ENCODE peak calls at places on chromosomes 4 and X, in nine cellular contexts. S is endothelial cell; G is CD8-positive, alpha-beta memory T cell; K is lower leg skin; Z is left ventricle myocardium inferior; U is dorsolateral prefrontal cortex; L is cardiac fibroblast; X is amniotic epithelial cell; O is kidney epithelial cell. Q is an unnamed sample.

GRCh38 chr4:123562994-123563745 is 166.6 kb downstream of the SPRY1 start:
- DNase-seq in S (no peak), G (no peak), K (no peak), Z (no peak), U (no peak), L (peak), X (peak), O (no peak), Q (no peak)

GRCh38 chrX:85111347-85111746 is 107.7 kb downstream of the APOOL start:
- DNase-seq in S (no peak), G (no peak), K (no peak), Z (no peak), U (no peak), L (peak), X (no peak), O (no peak), Q (peak)

GRCh38 chr4:61445374-61446063 is 245.4 kb downstream of the ADGRL3 start:
- DNase-seq in S (no peak), G (no peak), K (no peak), Z (no peak), U (no peak), L (no peak), X (no peak), O (no peak), Q (no peak)

GRCh38 chr4:182306792-182307507 is 63.7 kb downstream of the TENM3 start:
- DNase-seq in S (no peak), G (no peak), K (no peak), Z (no peak), U (no peak), L (no peak), X (no peak), O (no peak), Q (no peak)

GRCh38 chr4:133856736-133857355 is 344.7 kb downstream of the PABPC4L start:
- DNase-seq in S (no peak), G (no peak), K (no peak), Z (no peak), U (no peak), L (no peak), X (no peak), O (no peak), Q (no peak)

GRCh38 chr4:188841523-188841922 is 702.3 kb downstream of the TRIML1 start:
- DNase-seq in S (no peak), G (no peak), K (no peak), Z (no peak), U (no peak), L (no peak), X (no peak), O (no peak), Q (no peak)

GRCh38 chr4:95549246-95550138 is 719 bp upstream of the UNC5C start:
- DNase-seq in S (peak), G (no peak), K (peak), Z (peak), U (peak), L (peak), X (peak), O (no peak), Q (peak)

GRCh38 chrX:118807151-118808017 is 16.2 kb upstream of the ZCCHC12 start:
- DNase-seq in S (peak), G (no peak), K (no peak), Z (peak), U (peak), L (peak), X (peak), O (no peak), Q (no peak)

GRCh38 chr4:155909615-155910226 is 6.2 kb downstream of the TDO2 start:
- DNase-seq in S (no peak), G (no peak), K (no peak), Z (no peak), U (no peak), L (no peak), X (no peak), O (no peak), Q (no peak)

GRCh38 chr4:2804449-2804972 is 11.6 kb downstream of the SH3BP2 start:
- DNase-seq in S (no peak), G (no peak), K (peak), Z (peak), U (no peak), L (no peak), X (no peak), O (no peak), Q (peak)

GRCh38 chr4:125315571-125316390 is 1.0 kb downstream of the FAT4 start:
- DNase-seq in S (peak), G (no peak), K (peak), Z (peak), U (peak), L (peak), X (peak), O (no peak), Q (peak)